ENCODE peak calls at places on chromosome 18, in nine cellular contexts. One of them, this sample, is unnamed.
A peak's percentile ranks its signal among the peaks of the same experiment; 100 is the strongest.

GRCh38 chr18:13268035-13268700 is 49.6 kb downstream of the LDLRAD4 start:
- DNase-seq in stimulated activated CD8-positive, alpha-beta memory T cell treated with anti-CD3 and anti-CD28 coated beads, Interleukin-12 subunit alpha, Interleukin-12 subunit beta, amount 100 ng/mL, for 4 hours: no peak
- DNase-seq in mesothelial cell of epicardium: no peak
- DNase-seq in astrocyte of the spinal cord: peak; percentile 68
- DNase-seq in stimulated activated naive CD4-positive, alpha-beta T cell treated with Interleukin-2 at 50 U/mL for 16 hours: no peak
- DNase-seq in T-helper 9 cell: no peak
- DNase-seq in NCI-H146: no peak
- DNase-seq in CD4-positive, CD25-positive, alpha-beta regulatory T cell: no peak
- DNase-seq in left cardiac atrium: no peak
- DNase-seq in this sample: peak; percentile 50

GRCh38 chr18:21361297-21361880 is 119.4 kb downstream of the GREB1L start:
- DNase-seq in stimulated activated CD8-positive, alpha-beta memory T cell treated with anti-CD3 and anti-CD28 coated beads, Interleukin-12 subunit alpha, Interleukin-12 subunit beta, amount 100 ng/mL, for 4 hours: no peak
- DNase-seq in mesothelial cell of epicardium: no peak
- DNase-seq in astrocyte of the spinal cord: no peak
- DNase-seq in stimulated activated naive CD4-positive, alpha-beta T cell treated with Interleukin-2 at 50 U/mL for 16 hours: no peak
- DNase-seq in T-helper 9 cell: no peak
- DNase-seq in NCI-H146: peak; percentile 81
- DNase-seq in CD4-positive, CD25-positive, alpha-beta regulatory T cell: no peak
- DNase-seq in left cardiac atrium: no peak
- DNase-seq in this sample: no peak

GRCh38 chr18:44536041-44536440 is 144.6 kb upstream of the SETBP1 start:
- DNase-seq in stimulated activated CD8-positive, alpha-beta memory T cell treated with anti-CD3 and anti-CD28 coated beads, Interleukin-12 subunit alpha, Interleukin-12 subunit beta, amount 100 ng/mL, for 4 hours: no peak
- DNase-seq in mesothelial cell of epicardium: no peak
- DNase-seq in astrocyte of the spinal cord: peak; percentile 81
- DNase-seq in stimulated activated naive CD4-positive, alpha-beta T cell treated with Interleukin-2 at 50 U/mL for 16 hours: no peak
- DNase-seq in T-helper 9 cell: no peak
- DNase-seq in NCI-H146: no peak
- DNase-seq in CD4-positive, CD25-positive, alpha-beta regulatory T cell: no peak
- DNase-seq in left cardiac atrium: no peak
- DNase-seq in this sample: no peak

GRCh38 chr18:78724214-78724834 is 255.3 kb upstream of the SALL3 start:
- DNase-seq in stimulated activated CD8-positive, alpha-beta memory T cell treated with anti-CD3 and anti-CD28 coated beads, Interleukin-12 subunit alpha, Interleukin-12 subunit beta, amount 100 ng/mL, for 4 hours: no peak
- DNase-seq in mesothelial cell of epicardium: no peak
- DNase-seq in astrocyte of the spinal cord: no peak
- DNase-seq in stimulated activated naive CD4-positive, alpha-beta T cell treated with Interleukin-2 at 50 U/mL for 16 hours: no peak
- DNase-seq in T-helper 9 cell: no peak
- DNase-seq in NCI-H146: no peak
- DNase-seq in CD4-positive, CD25-positive, alpha-beta regulatory T cell: no peak
- DNase-seq in left cardiac atrium: no peak
- DNase-seq in this sample: no peak

GRCh38 chr18:40387130-40387821 is 1567.8 kb upstream of the PIK3C3 start:
- DNase-seq in stimulated activated CD8-positive, alpha-beta memory T cell treated with anti-CD3 and anti-CD28 coated beads, Interleukin-12 subunit alpha, Interleukin-12 subunit beta, amount 100 ng/mL, for 4 hours: no peak
- DNase-seq in mesothelial cell of epicardium: no peak
- DNase-seq in astrocyte of the spinal cord: no peak
- DNase-seq in stimulated activated naive CD4-positive, alpha-beta T cell treated with Interleukin-2 at 50 U/mL for 16 hours: no peak
- DNase-seq in T-helper 9 cell: no peak
- DNase-seq in NCI-H146: no peak
- DNase-seq in CD4-positive, CD25-positive, alpha-beta regulatory T cell: no peak
- DNase-seq in left cardiac atrium: no peak
- DNase-seq in this sample: no peak

GRCh38 chr18:44884446-44884845 is 203.8 kb downstream of the SETBP1 start:
- DNase-seq in stimulated activated CD8-positive, alpha-beta memory T cell treated with anti-CD3 and anti-CD28 coated beads, Interleukin-12 subunit alpha, Interleukin-12 subunit beta, amount 100 ng/mL, for 4 hours: no peak
- DNase-seq in mesothelial cell of epicardium: no peak
- DNase-seq in astrocyte of the spinal cord: peak; percentile 10
- DNase-seq in stimulated activated naive CD4-positive, alpha-beta T cell treated with Interleukin-2 at 50 U/mL for 16 hours: no peak
- DNase-seq in T-helper 9 cell: no peak
- DNase-seq in NCI-H146: no peak
- DNase-seq in CD4-positive, CD25-positive, alpha-beta regulatory T cell: no peak
- DNase-seq in left cardiac atrium: no peak
- DNase-seq in this sample: no peak

GRCh38 chr18:54280206-54280550 is 10.9 kb downstream of the POLI start:
- DNase-seq in stimulated activated CD8-positive, alpha-beta memory T cell treated with anti-CD3 and anti-CD28 coated beads, Interleukin-12 subunit alpha, Interleukin-12 subunit beta, amount 100 ng/mL, for 4 hours: no peak
- DNase-seq in mesothelial cell of epicardium: no peak
- DNase-seq in astrocyte of the spinal cord: no peak
- DNase-seq in stimulated activated naive CD4-positive, alpha-beta T cell treated with Interleukin-2 at 50 U/mL for 16 hours: no peak
- DNase-seq in T-helper 9 cell: no peak
- DNase-seq in NCI-H146: no peak
- DNase-seq in CD4-positive, CD25-positive, alpha-beta regulatory T cell: no peak
- DNase-seq in left cardiac atrium: no peak
- DNase-seq in this sample: no peak

GRCh38 chr18:2536493-2536892 is 34.8 kb downstream of the METTL4 start:
- DNase-seq in stimulated activated CD8-positive, alpha-beta memory T cell treated with anti-CD3 and anti-CD28 coated beads, Interleukin-12 subunit alpha, Interleukin-12 subunit beta, amount 100 ng/mL, for 4 hours: no peak
- DNase-seq in mesothelial cell of epicardium: no peak
- DNase-seq in astrocyte of the spinal cord: peak; percentile 64
- DNase-seq in stimulated activated naive CD4-positive, alpha-beta T cell treated with Interleukin-2 at 50 U/mL for 16 hours: no peak
- DNase-seq in T-helper 9 cell: no peak
- DNase-seq in NCI-H146: no peak
- DNase-seq in CD4-positive, CD25-positive, alpha-beta regulatory T cell: no peak
- DNase-seq in left cardiac atrium: no peak
- DNase-seq in this sample: no peak

GRCh38 chr18:28149810-28150420 is 27.0 kb downstream of the CDH2 start:
- DNase-seq in stimulated activated CD8-positive, alpha-beta memory T cell treated with anti-CD3 and anti-CD28 coated beads, Interleukin-12 subunit alpha, Interleukin-12 subunit beta, amount 100 ng/mL, for 4 hours: no peak
- DNase-seq in mesothelial cell of epicardium: no peak
- DNase-seq in astrocyte of the spinal cord: no peak
- DNase-seq in stimulated activated naive CD4-positive, alpha-beta T cell treated with Interleukin-2 at 50 U/mL for 16 hours: no peak
- DNase-seq in T-helper 9 cell: no peak
- DNase-seq in NCI-H146: no peak
- DNase-seq in CD4-positive, CD25-positive, alpha-beta regulatory T cell: no peak
- DNase-seq in left cardiac atrium: no peak
- DNase-seq in this sample: no peak

GRCh38 chr18:62880673-62881364 is 165.5 kb downstream of the PHLPP1 start:
- DNase-seq in stimulated activated CD8-positive, alpha-beta memory T cell treated with anti-CD3 and anti-CD28 coated beads, Interleukin-12 subunit alpha, Interleukin-12 subunit beta, amount 100 ng/mL, for 4 hours: no peak
- DNase-seq in mesothelial cell of epicardium: no peak
- DNase-seq in astrocyte of the spinal cord: no peak
- DNase-seq in stimulated activated naive CD4-positive, alpha-beta T cell treated with Interleukin-2 at 50 U/mL for 16 hours: no peak
- DNase-seq in T-helper 9 cell: no peak
- DNase-seq in NCI-H146: no peak
- DNase-seq in CD4-positive, CD25-positive, alpha-beta regulatory T cell: no peak
- DNase-seq in left cardiac atrium: no peak
- DNase-seq in this sample: no peak

GRCh38 chr18:29328932-29329331 is 1152.0 kb upstream of the CDH2 start:
- DNase-seq in stimulated activated CD8-positive, alpha-beta memory T cell treated with anti-CD3 and anti-CD28 coated beads, Interleukin-12 subunit alpha, Interleukin-12 subunit beta, amount 100 ng/mL, for 4 hours: no peak
- DNase-seq in mesothelial cell of epicardium: no peak
- DNase-seq in astrocyte of the spinal cord: no peak
- DNase-seq in stimulated activated naive CD4-positive, alpha-beta T cell treated with Interleukin-2 at 50 U/mL for 16 hours: no peak
- DNase-seq in T-helper 9 cell: no peak
- DNase-seq in NCI-H146: no peak
- DNase-seq in CD4-positive, CD25-positive, alpha-beta regulatory T cell: no peak
- DNase-seq in left cardiac atrium: no peak
- DNase-seq in this sample: no peak

GRCh38 chr18:51149605-51150429 is 47.7 kb downstream of the MEX3C start:
- DNase-seq in stimulated activated CD8-positive, alpha-beta memory T cell treated with anti-CD3 and anti-CD28 coated beads, Interleukin-12 subunit alpha, Interleukin-12 subunit beta, amount 100 ng/mL, for 4 hours: no peak
- DNase-seq in mesothelial cell of epicardium: no peak
- DNase-seq in astrocyte of the spinal cord: peak; percentile 63
- DNase-seq in stimulated activated naive CD4-positive, alpha-beta T cell treated with Interleukin-2 at 50 U/mL for 16 hours: no peak
- DNase-seq in T-helper 9 cell: no peak
- DNase-seq in NCI-H146: no peak
- DNase-seq in CD4-positive, CD25-positive, alpha-beta regulatory T cell: no peak
- DNase-seq in left cardiac atrium: no peak
- DNase-seq in this sample: no peak

GRCh38 chr18:45408218-45408617 is 207.1 kb upstream of the SLC14A2 start:
- DNase-seq in stimulated activated CD8-positive, alpha-beta memory T cell treated with anti-CD3 and anti-CD28 coated beads, Interleukin-12 subunit alpha, Interleukin-12 subunit beta, amount 100 ng/mL, for 4 hours: no peak
- DNase-seq in mesothelial cell of epicardium: no peak
- DNase-seq in astrocyte of the spinal cord: no peak
- DNase-seq in stimulated activated naive CD4-positive, alpha-beta T cell treated with Interleukin-2 at 50 U/mL for 16 hours: no peak
- DNase-seq in T-helper 9 cell: no peak
- DNase-seq in NCI-H146: no peak
- DNase-seq in CD4-positive, CD25-positive, alpha-beta regulatory T cell: no peak
- DNase-seq in left cardiac atrium: no peak
- DNase-seq in this sample: no peak

GRCh38 chr18:25818505-25818904 is 271.9 kb downstream of the SS18 start:
- DNase-seq in stimulated activated CD8-positive, alpha-beta memory T cell treated with anti-CD3 and anti-CD28 coated beads, Interleukin-12 subunit alpha, Interleukin-12 subunit beta, amount 100 ng/mL, for 4 hours: no peak
- DNase-seq in mesothelial cell of epicardium: no peak
- DNase-seq in astrocyte of the spinal cord: no peak
- DNase-seq in stimulated activated naive CD4-positive, alpha-beta T cell treated with Interleukin-2 at 50 U/mL for 16 hours: no peak
- DNase-seq in T-helper 9 cell: no peak
- DNase-seq in NCI-H146: no peak
- DNase-seq in CD4-positive, CD25-positive, alpha-beta regulatory T cell: no peak
- DNase-seq in left cardiac atrium: no peak
- DNase-seq in this sample: no peak

GRCh38 chr18:77057043-77057442 is 75.5 kb downstream of the MBP start:
- DNase-seq in stimulated activated CD8-positive, alpha-beta memory T cell treated with anti-CD3 and anti-CD28 coated beads, Interleukin-12 subunit alpha, Interleukin-12 subunit beta, amount 100 ng/mL, for 4 hours: no peak
- DNase-seq in mesothelial cell of epicardium: no peak
- DNase-seq in astrocyte of the spinal cord: no peak
- DNase-seq in stimulated activated naive CD4-positive, alpha-beta T cell treated with Interleukin-2 at 50 U/mL for 16 hours: no peak
- DNase-seq in T-helper 9 cell: no peak
- DNase-seq in NCI-H146: no peak
- DNase-seq in CD4-positive, CD25-positive, alpha-beta regulatory T cell: no peak
- DNase-seq in left cardiac atrium: no peak
- DNase-seq in this sample: no peak

GRCh38 chr18:40897884-40898283 is 1057.2 kb upstream of the PIK3C3 start:
- DNase-seq in stimulated activated CD8-positive, alpha-beta memory T cell treated with anti-CD3 and anti-CD28 coated beads, Interleukin-12 subunit alpha, Interleukin-12 subunit beta, amount 100 ng/mL, for 4 hours: no peak
- DNase-seq in mesothelial cell of epicardium: no peak
- DNase-seq in astrocyte of the spinal cord: no peak
- DNase-seq in stimulated activated naive CD4-positive, alpha-beta T cell treated with Interleukin-2 at 50 U/mL for 16 hours: no peak
- DNase-seq in T-helper 9 cell: no peak
- DNase-seq in NCI-H146: peak; percentile 45
- DNase-seq in CD4-positive, CD25-positive, alpha-beta regulatory T cell: no peak
- DNase-seq in left cardiac atrium: no peak
- DNase-seq in this sample: no peak

GRCh38 chr18:2994603-2995432 is 18.1 kb downstream of the LPIN2 start:
- DNase-seq in stimulated activated CD8-positive, alpha-beta memory T cell treated with anti-CD3 and anti-CD28 coated beads, Interleukin-12 subunit alpha, Interleukin-12 subunit beta, amount 100 ng/mL, for 4 hours: peak; percentile 43
- DNase-seq in mesothelial cell of epicardium: no peak
- DNase-seq in astrocyte of the spinal cord: no peak
- DNase-seq in stimulated activated naive CD4-positive, alpha-beta T cell treated with Interleukin-2 at 50 U/mL for 16 hours: peak; percentile 69
- DNase-seq in T-helper 9 cell: peak; percentile 64
- DNase-seq in NCI-H146: peak; percentile 46
- DNase-seq in CD4-positive, CD25-positive, alpha-beta regulatory T cell: peak; percentile 33
- DNase-seq in left cardiac atrium: peak; percentile 48
- DNase-seq in this sample: no peak

This sample was measured in COLO829.